ENCODE peak calls at places on chromosomes 2 and 18, in five cellular contexts. D is stimulated activated CD4-positive, alpha-beta T cell treated with anti-CD3 and anti-CD28 coated beads, Interleukin-4, amount 100 ng/mL, for 1 hour; T is kidney; X is putamen; V is activated CD8-positive, alpha-beta memory T cell treated with anti-CD3 and anti-CD28 coated beads for 24 hours. E is an unnamed sample.

GRCh38 chr2:75290600-75291140 is 91.3 kb upstream of the TACR1 start:
- DNase-seq in D (no peak), T (no peak), X (no peak), V (no peak), E (no peak)

GRCh38 chr18:48961547-48961946 is 10.8 kb upstream of the SMAD7 start:
- DNase-seq in D (no peak), T (no peak), X (no peak), V (no peak), E (no peak)

GRCh38 chr2:65595641-65596040 is 163.2 kb upstream of the SPRED2 start:
- DNase-seq in D (no peak), T (no peak), X (no peak), V (no peak), E (no peak)

GRCh38 chr18:68478246-68478645 is 236.7 kb downstream of the TMX3 start:
- DNase-seq in D (no peak), T (no peak), X (no peak), V (no peak), E (no peak)

GRCh38 chr2:70103531-70104061 is 16.3 kb downstream of the PCBP1 start:
- DNase-seq in D (no peak), T (no peak), X (no peak), V (no peak), E (no peak)

GRCh38 chr2:137838255-137839092 is 125.8 kb upstream of the HNMT start:
- DNase-seq in D (no peak), T (no peak), X (peak; percentile 29), V (no peak), E (peak; percentile 35)

GRCh38 chr2:56347881-56348280 is 164.1 kb downstream of the CCDC85A start:
- DNase-seq in D (no peak), T (no peak), X (no peak), V (no peak), E (no peak)

GRCh38 chr2:188979730-188980123 is 5.6 kb downstream of the COL3A1 start:
- DNase-seq in D (no peak), T (no peak), X (no peak), V (no peak), E (no peak)

GRCh38 chr18:24633121-24633520 is 172.7 kb downstream of the HRH4 start:
- DNase-seq in D (no peak), T (no peak), X (no peak), V (no peak), E (no peak)

GRCh38 chr2:159030674-159031380 is 62.4 kb downstream of the TANC1 start:
- DNase-seq in D (no peak), T (peak; percentile 88), X (no peak), V (no peak), E (no peak)

GRCh38 chr2:10183146-10183675 is 60.7 kb downstream of the RRM2 start:
- DNase-seq in D (no peak), T (peak; percentile 50), X (no peak), V (no peak), E (no peak)

GRCh38 chr2:28981016-28981441 is at the start of gene TOGARAM2:
- DNase-seq in D (no peak), T (no peak), X (no peak), V (no peak), E (no peak)

GRCh38 chr2:151302286-151302878 is 12.9 kb upstream of the NMI start:
- DNase-seq in D (no peak), T (no peak), X (no peak), V (no peak), E (no peak)

GRCh38 chr2:127657232-127657595 is 11.3 kb downstream of the GPR17 start:
- DNase-seq in D (no peak), T (peak; percentile 55), X (no peak), V (no peak), E (no peak)

GRCh38 chr18:2657788-2658458 is 2.4 kb downstream of the SMCHD1 start:
- DNase-seq in D (no peak), T (no peak), X (no peak), V (no peak), E (no peak)

GRCh38 chr18:44589709-44590108 is 91.0 kb upstream of the SETBP1 start:
- DNase-seq in D (no peak), T (no peak), X (no peak), V (no peak), E (no peak)

GRCh38 chr2:68387408-68388350 is 22.6 kb downstream of the PLEK start:
- DNase-seq in D (no peak), T (no peak), X (no peak), V (no peak), E (no peak)

GRCh38 chr18:75896865-75897264 is 469.4 kb upstream of the SMIM21 start:
- DNase-seq in D (no peak), T (no peak), X (no peak), V (no peak), E (no peak)

GRCh38 chr2:200812122-200813022 is 662 bp downstream of the BZW1 start:
- DNase-seq in D (peak; percentile 63), T (peak; percentile 94), X (peak; percentile 31), V (peak; percentile 86), E (no peak)

GRCh38 chr2:119387381-119388129 is 20.8 kb downstream of the DBI start:
- DNase-seq in D (peak; percentile 38), T (peak; percentile 93), X (peak; percentile 53), V (peak; percentile 57), E (no peak)

GRCh38 chr2:238403632-238404405 is 22.9 kb upstream of the ASB1 start:
- DNase-seq in D (no peak), T (no peak), X (no peak), V (no peak), E (no peak)

GRCh38 chr2:156332452-156333273 is at the start of gene NR4A2:
- DNase-seq in D (peak; percentile 86), T (peak; percentile 95), X (peak; percentile 86), V (peak; percentile 90), E (peak; percentile 83)

GRCh38 chr2:72118951-72119350 is 28.7 kb downstream of the CYP26B1 start:
- DNase-seq in D (no peak), T (no peak), X (no peak), V (no peak), E (no peak)

GRCh38 chr2:20454036-20454981 is 7.4 kb downstream of the RHOB start:
- DNase-seq in D (no peak), T (no peak), X (no peak), V (peak; percentile 30), E (no peak)

GRCh38 chr2:144481109-144481508 is 38.8 kb downstream of the ZEB2 start:
- DNase-seq in D (no peak), T (no peak), X (no peak), V (no peak), E (no peak)

GRCh38 chr2:220104871-220105351 is 477.5 kb downstream of the SLC4A3 start:
- DNase-seq in D (no peak), T (no peak), X (no peak), V (no peak), E (no peak)

GRCh38 chr2:38462121-38462634 is 85.1 kb upstream of the ATL2 start:
- DNase-seq in D (peak; percentile 11), T (no peak), X (peak; percentile 47), V (peak; percentile 58), E (no peak)